ENCODE peak calls at places on chromosomes 6 and 20, in four cellular contexts. One of them, this sample, is unnamed.

GRCh38 chr20:7113577-7114466 is 346.3 kb downstream of the BMP2 start:
- DNase-seq in activated effector memory CD4-positive, alpha-beta T cell treated with anti-CD3 and anti-CD28 coated beads, Interleukin-2, amount 50 U/mL, for 16 hours: no peak
- DNase-seq in tibial artery: no peak
- DNase-seq in NAMALWA: peak; percentile 39
- DNase-seq in this sample: peak; percentile 48

GRCh38 chr6:72649032-72649984 is 27.4 kb downstream of the KCNQ5 start:
- DNase-seq in activated effector memory CD4-positive, alpha-beta T cell treated with anti-CD3 and anti-CD28 coated beads, Interleukin-2, amount 50 U/mL, for 16 hours: no peak
- DNase-seq in tibial artery: no peak
- DNase-seq in NAMALWA: peak; percentile 39
- DNase-seq in this sample: no peak

GRCh38 chr6:55980627-55981211 is 105.3 kb upstream of the BMP5 start:
- DNase-seq in activated effector memory CD4-positive, alpha-beta T cell treated with anti-CD3 and anti-CD28 coated beads, Interleukin-2, amount 50 U/mL, for 16 hours: no peak
- DNase-seq in tibial artery: no peak
- DNase-seq in NAMALWA: peak; percentile 52
- DNase-seq in this sample: peak; percentile 29

GRCh38 chr6:25629202-25629584 is 22.8 kb upstream of the SCGN start:
- DNase-seq in activated effector memory CD4-positive, alpha-beta T cell treated with anti-CD3 and anti-CD28 coated beads, Interleukin-2, amount 50 U/mL, for 16 hours: no peak
- DNase-seq in tibial artery: no peak
- DNase-seq in NAMALWA: no peak
- DNase-seq in this sample: no peak

GRCh38 chr6:399785-400517 is 8.4 kb downstream of the IRF4 start:
- DNase-seq in activated effector memory CD4-positive, alpha-beta T cell treated with anti-CD3 and anti-CD28 coated beads, Interleukin-2, amount 50 U/mL, for 16 hours: peak; percentile 83
- DNase-seq in tibial artery: no peak
- DNase-seq in NAMALWA: peak; percentile 38
- DNase-seq in this sample: peak; percentile 95

GRCh38 chr20:61927826-61928541 is 137.7 kb downstream of the TAF4 start:
- DNase-seq in activated effector memory CD4-positive, alpha-beta T cell treated with anti-CD3 and anti-CD28 coated beads, Interleukin-2, amount 50 U/mL, for 16 hours: no peak
- DNase-seq in tibial artery: peak; percentile 54
- DNase-seq in NAMALWA: no peak
- DNase-seq in this sample: no peak

GRCh38 chr20:1121439-1121838 is 3.0 kb downstream of the PSMF1 start:
- DNase-seq in activated effector memory CD4-positive, alpha-beta T cell treated with anti-CD3 and anti-CD28 coated beads, Interleukin-2, amount 50 U/mL, for 16 hours: no peak
- DNase-seq in tibial artery: no peak
- DNase-seq in NAMALWA: no peak
- DNase-seq in this sample: no peak

GRCh38 chr6:37338745-37339255 is 15.0 kb upstream of the RNF8 start:
- DNase-seq in activated effector memory CD4-positive, alpha-beta T cell treated with anti-CD3 and anti-CD28 coated beads, Interleukin-2, amount 50 U/mL, for 16 hours: no peak
- DNase-seq in tibial artery: no peak
- DNase-seq in NAMALWA: no peak
- DNase-seq in this sample: no peak

GRCh38 chr6:41785689-41786450 is 1.6 kb upstream of the TOMM6 start:
- DNase-seq in activated effector memory CD4-positive, alpha-beta T cell treated with anti-CD3 and anti-CD28 coated beads, Interleukin-2, amount 50 U/mL, for 16 hours: no peak
- DNase-seq in tibial artery: no peak
- DNase-seq in NAMALWA: no peak
- DNase-seq in this sample: no peak

GRCh38 chr6:106360410-106360988 is at the start of gene CRYBG1:
- DNase-seq in activated effector memory CD4-positive, alpha-beta T cell treated with anti-CD3 and anti-CD28 coated beads, Interleukin-2, amount 50 U/mL, for 16 hours: peak; percentile 90
- DNase-seq in tibial artery: no peak
- DNase-seq in NAMALWA: no peak
- DNase-seq in this sample: peak; percentile 73

This sample was measured in MM.1S.